ENCODE peak calls at places on chromosome 5, in ten cellular contexts. N is fibroblast of the aortic adventitia, P is H1, E is dorsolateral prefrontal cortex, V is lower lobe of right lung, J is choroid plexus epithelial cell, O is heart left ventricle, B is spleen, X is iPS DF 6.9, L is H7. D is an unnamed sample.

GRCh38 chr5:81363093-81363886 is 30.6 kb downstream of the ACOT12 start:
- DNase-seq in B (no peak), X (no peak), P (no peak), E (no peak), O (no peak), V (no peak), L (no peak), J (no peak), N (no peak), D (no peak)

GRCh38 chr5:180142008-180142803 is 66.8 kb downstream of the RASGEF1C start:
- DNase-seq in E (no peak), V (no peak), B (no peak), O (no peak), N (no peak), J (no peak), P (no peak), X (no peak), L (peak; percentile 23), D (no peak)

GRCh38 chr5:67233075-67233474 is 36.5 kb upstream of the CD180 start:
- DNase-seq in N (peak; percentile 56), L (no peak), V (no peak), E (no peak), X (no peak), J (peak; percentile 59), P (no peak), B (no peak), O (no peak), D (peak; percentile 61)

GRCh38 chr5:110377411-110378392 is 348.8 kb downstream of the TMEM232 start:
- DNase-seq in O (no peak), N (no peak), J (peak; percentile 62), P (no peak), B (no peak), V (no peak), L (no peak), X (no peak), E (no peak), D (peak; percentile 70)

GRCh38 chr5:176740131-176740701 is 70.1 kb upstream of the UNC5A start:
- DNase-seq in P (no peak), E (no peak), X (no peak), N (no peak), B (peak; percentile 32), L (peak; percentile 23), V (no peak), O (no peak), J (no peak), D (no peak)

GRCh38 chr5:142295084-142295758 is 29.6 kb downstream of the SPRY4 start:
- DNase-seq in P (peak; percentile 69), B (no peak), O (peak; percentile 56), N (no peak), X (no peak), L (peak; percentile 69), J (peak; percentile 43), E (no peak), V (no peak), D (peak; percentile 35)

GRCh38 chr5:78534148-78535009 is 114.2 kb downstream of the LHFPL2 start:
- DNase-seq in L (peak; percentile 53), J (peak; percentile 89), O (peak; percentile 50), N (peak; percentile 58), E (no peak), P (no peak), B (no peak), X (no peak), V (no peak), D (peak; percentile 81)

GRCh38 chr5:159800131-159800830 is 116.0 kb upstream of the ADRA1B start:
- DNase-seq in V (no peak), L (no peak), E (no peak), O (no peak), X (no peak), B (no peak), N (no peak), P (no peak), J (no peak), D (no peak)

GRCh38 chr5:128536861-128537305 is 1.2 kb downstream of the FBN2 start:
- DNase-seq in V (no peak), L (peak; percentile 25), B (no peak), J (peak; percentile 59), N (no peak), X (peak; percentile 31), O (no peak), E (no peak), P (peak; percentile 48), D (no peak)

GRCh38 chr5:181271081-181271480 is 10.1 kb upstream of the TRIM52 start:
- DNase-seq in O (no peak), L (no peak), E (no peak), B (no peak), N (no peak), V (no peak), P (no peak), J (no peak), X (no peak), D (no peak)

GRCh38 chr5:7664208-7664607 is 186.7 kb downstream of the CFAP90 start:
- DNase-seq in N (no peak), X (no peak), E (no peak), O (no peak), L (no peak), J (no peak), B (no peak), P (no peak), V (no peak), D (no peak)

GRCh38 chr5:117201016-117201415 is 626.4 kb upstream of the SEMA6A start:
- DNase-seq in X (no peak), N (no peak), P (no peak), J (no peak), B (no peak), V (no peak), E (no peak), O (no peak), L (no peak), D (no peak)

GRCh38 chr5:152329191-152329590 is 75.9 kb downstream of the NMUR2 start:
- DNase-seq in E (no peak), P (no peak), V (no peak), O (no peak), N (no peak), L (no peak), J (no peak), X (no peak), B (no peak), D (no peak)

GRCh38 chr5:159409801-159410200 is 79.5 kb upstream of the IL12B start:
- DNase-seq in B (no peak), V (no peak), O (no peak), P (no peak), N (no peak), J (peak; percentile 11), L (no peak), E (no peak), X (no peak), D (no peak)

GRCh38 chr5:587403-587802 is 24.7 kb upstream of the CEP72 start:
- DNase-seq in J (no peak), E (no peak), L (no peak), V (no peak), N (no peak), X (no peak), P (no peak), B (no peak), O (no peak), D (no peak)

DNA sequence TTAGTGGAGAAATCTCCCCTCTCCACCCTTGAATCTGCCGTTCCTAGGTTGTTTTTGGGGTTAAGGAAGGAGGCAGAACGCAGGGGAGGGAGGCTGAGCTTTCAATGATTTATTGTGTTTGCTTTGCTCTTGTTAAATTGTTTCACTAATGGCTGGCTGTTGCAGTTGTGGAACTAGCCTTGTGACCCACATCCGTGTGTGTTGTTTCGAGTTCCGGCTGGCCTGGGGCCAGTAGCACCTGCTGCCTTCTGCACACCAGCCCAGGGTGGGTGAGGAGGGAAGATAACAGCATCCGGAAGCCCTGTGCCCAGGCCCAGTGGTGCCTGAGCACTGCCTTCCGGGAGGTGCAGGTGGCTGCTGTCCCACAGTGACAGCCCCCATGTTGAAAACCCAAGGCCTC is 3.6 kb downstream of the ERGIC1 start:
- DNase-seq in V (peak; percentile 93), E (no peak), L (no peak), B (peak; percentile 96), N (no peak), P (no peak), X (no peak), J (no peak), O (no peak), D (no peak)
- H3K4me3 ChIP-seq in V (peak overlapping the region; percentile 25), E (no peak overlapping the region), L (no peak overlapping the region), B (no peak overlapping the region), N (no peak overlapping the region), P (no peak overlapping the region), X (no peak overlapping the region), J (no peak overlapping the region), O (no peak overlapping the region), D (no peak overlapping the region)

DNA sequence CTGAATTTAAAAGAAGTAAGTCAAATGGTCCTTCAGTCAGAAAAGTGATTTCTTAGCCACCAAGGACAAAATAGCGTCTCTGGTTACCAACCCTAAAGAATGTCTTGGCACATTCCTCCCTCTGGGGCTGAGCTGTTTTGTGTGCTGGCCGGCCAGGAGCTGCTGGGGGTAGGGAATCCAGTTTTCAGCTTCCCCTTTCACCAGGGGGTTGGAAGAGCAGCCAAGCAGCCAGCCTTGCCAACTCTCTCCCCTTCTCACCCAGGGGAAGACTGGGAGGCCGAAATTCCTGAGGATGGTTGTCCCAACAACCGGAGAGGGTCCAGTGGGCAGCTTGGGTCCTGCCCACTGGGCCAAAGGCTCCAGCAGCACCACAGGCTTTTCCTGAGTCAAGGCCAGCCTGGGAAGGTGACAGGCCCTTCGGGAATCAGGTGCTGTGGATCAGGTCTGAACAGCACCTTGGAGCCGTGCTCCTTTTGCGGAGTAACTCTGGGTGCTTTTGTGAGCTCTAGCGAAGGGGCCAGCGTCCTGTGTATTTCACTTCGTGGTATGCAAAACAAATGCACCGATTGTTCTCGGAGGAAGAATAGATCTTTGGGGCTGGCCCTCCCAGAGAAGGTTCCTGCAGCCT is 4.2 kb downstream of the WWC1 start:
- DNase-seq in E (no peak), O (no peak), N (peak; percentile 63), P (no peak), X (no peak), J (peak; percentile 85), L (peak; percentile 86), V (peak; percentile 58), B (no peak), D (peak; percentile 79)
- H3K4me3 ChIP-seq in E (no peak overlapping the region), O (no peak overlapping the region), N (no peak overlapping the region), P (peak overlapping the region; percentile 26), X (no peak overlapping the region), J (no peak overlapping the region), L (no peak overlapping the region), V (peak overlapping the region; percentile 11), B (no peak overlapping the region), D (no peak overlapping the region)

DNA sequence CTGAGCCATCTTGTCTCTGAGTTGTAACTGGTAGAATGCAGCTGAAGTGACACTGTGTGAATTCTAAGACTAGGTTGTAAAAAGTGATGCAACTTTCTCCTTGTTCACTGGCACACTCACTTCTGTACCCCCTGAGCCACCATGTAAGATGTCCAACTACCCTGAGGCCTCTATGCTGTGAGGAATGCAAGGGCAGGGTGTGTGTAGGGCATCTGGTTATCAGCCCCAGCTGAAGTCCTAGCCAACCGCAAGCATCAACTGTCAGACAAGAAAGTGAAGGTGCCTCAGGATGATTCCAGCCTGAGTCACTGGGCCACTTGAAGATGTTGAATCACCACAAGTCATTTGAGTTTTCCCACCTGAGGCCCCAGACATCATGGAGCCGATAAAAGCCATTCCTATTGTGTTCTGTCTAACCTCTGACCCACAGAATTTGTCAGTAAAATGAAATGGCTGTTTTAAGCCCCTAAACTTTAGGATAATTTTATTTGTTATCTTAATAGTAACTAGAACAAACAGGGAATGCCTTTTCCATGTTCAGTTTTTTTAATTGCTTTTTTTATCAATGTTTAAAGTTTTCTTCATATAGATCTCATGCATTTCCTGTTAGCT is 18.7 kb upstream of the RHOBTB3 start:
- DNase-seq in X (no peak), P (no peak), E (no peak), B (no peak), N (peak; percentile 86), J (peak; percentile 75), O (no peak), L (no peak), V (no peak), D (peak; percentile 78)
- H3K4me3 ChIP-seq in X (no peak overlapping the region), P (no peak overlapping the region), E (no peak overlapping the region), B (no peak overlapping the region), N (no peak overlapping the region), J (no peak overlapping the region), O (no peak overlapping the region), L (no peak overlapping the region), V (no peak overlapping the region), D (no peak overlapping the region)

GRCh38 chr5:135190345-135191083 is 156.5 kb upstream of the PITX1 start:
- DNase-seq in V (no peak), L (peak; percentile 54), E (no peak), B (no peak), J (no peak), P (peak; percentile 49), O (no peak), N (no peak), X (no peak), D (no peak)
- H3K4me3 ChIP-seq in V (peak overlapping the region; percentile 53), L (peak overlapping the region; percentile 44), E (peak overlapping the region; percentile 65), B (peak overlapping the region; percentile 37), J (no peak overlapping the region), P (peak overlapping the region; percentile 24), O (peak overlapping the region; percentile 43), N (no peak overlapping the region), X (peak overlapping the region; percentile 16), D (no peak overlapping the region)